ENCODE peak calls at places on chromosomes 5 and 9, in five cellular contexts. One of them, this sample, is unnamed.

GRCh38 chr9:13367784-13368183 is 88.3 kb upstream of the MPDZ start:
- DNase-seq in fibroblast of the aortic adventitia: no peak
- DNase-seq in stimulated activated CD8-positive, alpha-beta memory T cell treated with anti-CD3 and anti-CD28 coated beads, Interleukin-4, amount 100 ng/mL, for 1 hour: no peak
- DNase-seq in OCI-LY7: no peak
- DNase-seq in ELF-1: no peak
- DNase-seq in this sample: no peak

GRCh38 chr9:137485343-137486140 is 26.4 kb upstream of the NSMF start:
- DNase-seq in fibroblast of the aortic adventitia: no peak
- DNase-seq in ELF-1: no peak
- DNase-seq in OCI-LY7: no peak
- DNase-seq in stimulated activated CD8-positive, alpha-beta memory T cell treated with anti-CD3 and anti-CD28 coated beads, Interleukin-4, amount 100 ng/mL, for 1 hour: no peak
- DNase-seq in this sample: no peak

GRCh38 chr5:150559701-150560100 is 51.8 kb downstream of the NDST1 start:
- DNase-seq in fibroblast of the aortic adventitia: peak
- DNase-seq in stimulated activated CD8-positive, alpha-beta memory T cell treated with anti-CD3 and anti-CD28 coated beads, Interleukin-4, amount 100 ng/mL, for 1 hour: no peak
- DNase-seq in ELF-1: no peak
- DNase-seq in OCI-LY7: no peak
- DNase-seq in this sample: peak

GRCh38 chr5:13477118-13477737 is 467.3 kb downstream of the DNAH5 start:
- DNase-seq in fibroblast of the aortic adventitia: peak
- DNase-seq in OCI-LY7: no peak
- DNase-seq in stimulated activated CD8-positive, alpha-beta memory T cell treated with anti-CD3 and anti-CD28 coated beads, Interleukin-4, amount 100 ng/mL, for 1 hour: no peak
- DNase-seq in ELF-1: no peak
- DNase-seq in this sample: peak

GRCh38 chr9:89382026-89382986 is 64.0 kb downstream of the SECISBP2 start:
- DNase-seq in fibroblast of the aortic adventitia: no peak
- DNase-seq in OCI-LY7: no peak
- DNase-seq in stimulated activated CD8-positive, alpha-beta memory T cell treated with anti-CD3 and anti-CD28 coated beads, Interleukin-4, amount 100 ng/mL, for 1 hour: no peak
- DNase-seq in ELF-1: no peak
- DNase-seq in this sample: no peak

GRCh38 chr9:112242147-112242804 is 67.2 kb upstream of the SUSD1 start:
- DNase-seq in OCI-LY7: no peak
- DNase-seq in fibroblast of the aortic adventitia: no peak
- DNase-seq in ELF-1: no peak
- DNase-seq in stimulated activated CD8-positive, alpha-beta memory T cell treated with anti-CD3 and anti-CD28 coated beads, Interleukin-4, amount 100 ng/mL, for 1 hour: no peak
- DNase-seq in this sample: no peak

GRCh38 chr5:169812786-169813185 is 167.5 kb downstream of the INSYN2B start:
- DNase-seq in OCI-LY7: no peak
- DNase-seq in fibroblast of the aortic adventitia: no peak
- DNase-seq in stimulated activated CD8-positive, alpha-beta memory T cell treated with anti-CD3 and anti-CD28 coated beads, Interleukin-4, amount 100 ng/mL, for 1 hour: no peak
- DNase-seq in ELF-1: peak
- DNase-seq in this sample: peak

GRCh38 chr9:92187989-92188714 is 72.9 kb upstream of the SPTLC1 start:
- DNase-seq in stimulated activated CD8-positive, alpha-beta memory T cell treated with anti-CD3 and anti-CD28 coated beads, Interleukin-4, amount 100 ng/mL, for 1 hour: no peak
- DNase-seq in ELF-1: no peak
- DNase-seq in fibroblast of the aortic adventitia: no peak
- DNase-seq in OCI-LY7: no peak
- DNase-seq in this sample: no peak

GRCh38 chr9:99690573-99690972 is 131.1 kb upstream of the NR4A3 start:
- DNase-seq in ELF-1: no peak
- DNase-seq in OCI-LY7: no peak
- DNase-seq in stimulated activated CD8-positive, alpha-beta memory T cell treated with anti-CD3 and anti-CD28 coated beads, Interleukin-4, amount 100 ng/mL, for 1 hour: no peak
- DNase-seq in fibroblast of the aortic adventitia: no peak
- DNase-seq in this sample: no peak

This sample was measured in AG10803.